ENCODE peak calls at places on chromosome 21, in ten cellular contexts. B is HFF-Myc; H is mesenchymal stem cell; P is NCI-H1092 treated with DMSO at 0.1 percent for 48 hours; T is HEK293T; D is progenitor cell of endocrine pancreas; O is GM20000; R is ELF-1; A is putamen; N is activated CD4-positive, alpha-beta T cell treated with anti-CD3 and anti-CD28 coated beads for 48 hours. Z is an unnamed sample.
A peak's percentile ranks its signal among the peaks of the same experiment; 100 is the strongest.

GRCh38 chr21:27423073-27423472 is 456.2 kb upstream of the ADAMTS5 start:
- DNase-seq in B (peak; percentile 52), H (peak; percentile 91), P (no peak), T (no peak), D (no peak), O (no peak), R (peak; percentile 77), A (no peak), N (no peak), Z (no peak)

GRCh38 chr21:46191257-46191685 is 7.0 kb upstream of the SPATC1L start:
- DNase-seq in B (no peak), H (peak; percentile 86), P (no peak), T (no peak), D (no peak), O (no peak), R (no peak), A (no peak), N (no peak), Z (peak; percentile 25)

GRCh38 chr21:41634211-41634694 is 126.3 kb upstream of the TMPRSS2 start:
- DNase-seq in B (no peak), H (no peak), P (no peak), T (no peak), D (no peak), O (no peak), R (peak; percentile 93), A (no peak), N (no peak), Z (peak; percentile 54)

GRCh38 chr21:41045534-41046268 is 122.3 kb upstream of the BACE2 start:
- DNase-seq in B (no peak), H (no peak), P (peak; percentile 97), T (peak; percentile 28), D (peak; percentile 45), O (no peak), R (peak; percentile 39), A (no peak), N (peak; percentile 11), Z (peak; percentile 60)

GRCh38 chr21:41656946-41657525 is 109.8 kb downstream of the RIPK4 start:
- DNase-seq in B (no peak), H (no peak), P (no peak), T (no peak), D (no peak), O (no peak), R (peak; percentile 60), A (no peak), N (no peak), Z (no peak)

GRCh38 chr21:26115346-26115745 is 55.2 kb downstream of the APP start:
- DNase-seq in B (peak; percentile 79), H (no peak), P (peak; percentile 95), T (no peak), D (no peak), O (no peak), R (no peak), A (no peak), N (no peak), Z (no peak)

GRCh38 chr21:42669069-42669468 is 15.6 kb downstream of the PDE9A start:
- DNase-seq in B (no peak), H (no peak), P (peak; percentile 11), T (no peak), D (no peak), O (no peak), R (peak; percentile 82), A (no peak), N (no peak), Z (peak; percentile 67)

GRCh38 chr21:43211085-43212071 is 42.6 kb downstream of the CRYAA start:
- DNase-seq in B (no peak), H (no peak), P (no peak), T (no peak), D (peak; percentile 16), O (no peak), R (peak; percentile 74), A (no peak), N (no peak), Z (peak; percentile 59)

GRCh38 chr21:35467536-35467935 is 418.4 kb upstream of the RUNX1 start:
- DNase-seq in B (no peak), H (peak; percentile 60), P (no peak), T (no peak), D (no peak), O (no peak), R (no peak), A (no peak), N (no peak), Z (no peak)